ENCODE peak calls at places on chromosomes 2 and 18, in five cellular contexts. One of them, this sample, is unnamed.

GRCh38 chr2:27115485-27115884 is 3.4 kb downstream of the CGREF1 start:
- ATAC-seq in T-helper 17 cell: no peak
- ATAC-seq in K562: no peak
- ATAC-seq in aorta: no peak
- ATAC-seq in activated naive CD8-positive, alpha-beta T cell treated with anti-CD3 and anti-CD28 coated beads, Interleukin-2, amount 50 U/mL, for 24 hours: no peak
- ATAC-seq in this sample: no peak

GRCh38 chr18:35716169-35716831 is 134.8 kb downstream of the GALNT1 start:
- ATAC-seq in aorta: no peak
- ATAC-seq in activated naive CD8-positive, alpha-beta T cell treated with anti-CD3 and anti-CD28 coated beads, Interleukin-2, amount 50 U/mL, for 24 hours: no peak
- ATAC-seq in T-helper 17 cell: no peak
- ATAC-seq in K562: no peak
- ATAC-seq in this sample: no peak

GRCh38 chr18:449374-449773 is 51.1 kb downstream of the COLEC12 start:
- ATAC-seq in T-helper 17 cell: no peak
- ATAC-seq in K562: peak
- ATAC-seq in activated naive CD8-positive, alpha-beta T cell treated with anti-CD3 and anti-CD28 coated beads, Interleukin-2, amount 50 U/mL, for 24 hours: no peak
- ATAC-seq in aorta: peak
- ATAC-seq in this sample: no peak

GRCh38 chr2:65576861-65577601 is 144.6 kb upstream of the SPRED2 start:
- ATAC-seq in activated naive CD8-positive, alpha-beta T cell treated with anti-CD3 and anti-CD28 coated beads, Interleukin-2, amount 50 U/mL, for 24 hours: no peak
- ATAC-seq in T-helper 17 cell: no peak
- ATAC-seq in K562: peak
- ATAC-seq in aorta: peak
- ATAC-seq in this sample: no peak

GRCh38 chr2:97908208-97908676 is 87.5 kb downstream of the TMEM131 start:
- ATAC-seq in K562: no peak
- ATAC-seq in aorta: no peak
- ATAC-seq in activated naive CD8-positive, alpha-beta T cell treated with anti-CD3 and anti-CD28 coated beads, Interleukin-2, amount 50 U/mL, for 24 hours: peak
- ATAC-seq in T-helper 17 cell: no peak
- ATAC-seq in this sample: peak

GRCh38 chr18:55546873-55547704 is 40.9 kb downstream of the TCF4 start:
- ATAC-seq in K562: peak
- ATAC-seq in activated naive CD8-positive, alpha-beta T cell treated with anti-CD3 and anti-CD28 coated beads, Interleukin-2, amount 50 U/mL, for 24 hours: no peak
- ATAC-seq in T-helper 17 cell: no peak
- ATAC-seq in aorta: peak
- ATAC-seq in this sample: no peak

GRCh38 chr2:224948859-224949258 is 93.4 kb downstream of the DOCK10 start:
- ATAC-seq in K562: no peak
- ATAC-seq in aorta: no peak
- ATAC-seq in activated naive CD8-positive, alpha-beta T cell treated with anti-CD3 and anti-CD28 coated beads, Interleukin-2, amount 50 U/mL, for 24 hours: no peak
- ATAC-seq in T-helper 17 cell: no peak
- ATAC-seq in this sample: no peak

GRCh38 chr2:10211822-10212438 is 89.4 kb downstream of the RRM2 start:
- ATAC-seq in K562: no peak
- ATAC-seq in activated naive CD8-positive, alpha-beta T cell treated with anti-CD3 and anti-CD28 coated beads, Interleukin-2, amount 50 U/mL, for 24 hours: no peak
- ATAC-seq in aorta: no peak
- ATAC-seq in T-helper 17 cell: no peak
- ATAC-seq in this sample: no peak

GRCh38 chr2:112481528-112482228 is at the start of gene TTL:
- ATAC-seq in K562: peak
- ATAC-seq in aorta: peak
- ATAC-seq in activated naive CD8-positive, alpha-beta T cell treated with anti-CD3 and anti-CD28 coated beads, Interleukin-2, amount 50 U/mL, for 24 hours: peak
- ATAC-seq in T-helper 17 cell: peak
- ATAC-seq in this sample: peak

GRCh38 chr2:102619414-102620319 is at the start of gene SLC9A2:
- ATAC-seq in activated naive CD8-positive, alpha-beta T cell treated with anti-CD3 and anti-CD28 coated beads, Interleukin-2, amount 50 U/mL, for 24 hours: peak
- ATAC-seq in aorta: peak
- ATAC-seq in K562: peak
- ATAC-seq in T-helper 17 cell: no peak
- ATAC-seq in this sample: peak

GRCh38 chr2:188695953-188696352 is 278.2 kb upstream of the COL3A1 start:
- ATAC-seq in T-helper 17 cell: no peak
- ATAC-seq in activated naive CD8-positive, alpha-beta T cell treated with anti-CD3 and anti-CD28 coated beads, Interleukin-2, amount 50 U/mL, for 24 hours: no peak
- ATAC-seq in aorta: no peak
- ATAC-seq in K562: no peak
- ATAC-seq in this sample: no peak